ENCODE peak calls at places on chromosomes 3 and 15, in four cellular contexts. C is mucosa of descending colon, H is upper lobe of right lung, T is SK-MEL-5. K is an unnamed sample.

GRCh38 chr15:38547255-38547997 is 17.2 kb downstream of the RASGRP1 start:
- DNase-seq in T (no peak), C (no peak), H (no peak), K (no peak)

GRCh38 chr15:93418566-93418965 is 329.6 kb upstream of the RGMA start:
- DNase-seq in T (no peak), C (no peak), H (no peak), K (no peak)

GRCh38 chr15:58386081-58386480 is 45.7 kb upstream of the LIPC start:
- DNase-seq in C (no peak), T (no peak), H (no peak), K (no peak)

GRCh38 chr3:72154391-72155300 is 369.7 kb upstream of the PROK2 start:
- DNase-seq in T (no peak), C (no peak), H (no peak), K (no peak)

GRCh38 chr3:78427303-78427702 is 1340.5 kb downstream of the ROBO1 start:
- DNase-seq in T (no peak), C (no peak), H (no peak), K (no peak)

GRCh38 chr3:89964347-89964746 is 856.9 kb downstream of the EPHA3 start:
- DNase-seq in C (no peak), T (no peak), H (no peak), K (no peak)

GRCh38 chr15:69141286-69141701 is 19.1 kb upstream of the GLCE start:
- DNase-seq in C (no peak), H (no peak), T (peak), K (no peak)

GRCh38 chr15:80823120-80823519 is 44.0 kb downstream of the CEMIP start:
- DNase-seq in C (no peak), T (no peak), H (no peak), K (no peak)

GRCh38 chr15:72033711-72034110 is 84.2 kb downstream of the MYO9A start:
- DNase-seq in H (no peak), C (no peak), T (no peak), K (no peak)

GRCh38 chr15:38563723-38564519 is 693 bp downstream of the RASGRP1 start:
- DNase-seq in T (peak), H (peak), C (peak), K (peak)

GRCh38 chr3:37556789-37557301 is 304.8 kb upstream of the CTDSPL start:
- DNase-seq in H (no peak), C (no peak), T (no peak), K (no peak)

GRCh38 chr3:29335921-29336320 is 55.0 kb downstream of the RBMS3 start:
- DNase-seq in T (no peak), C (no peak), H (no peak), K (no peak)

GRCh38 chr3:170869645-170870593 is at the start of gene RPL22L1:
- DNase-seq in C (peak), T (peak), H (peak), K (peak)

GRCh38 chr3:107797586-107797985 is 274.8 kb downstream of the BBX start:
- DNase-seq in T (no peak), C (no peak), H (no peak), K (no peak)

GRCh38 chr3:128494152-128494650 is 1.2 kb upstream of the GATA2 start:
- DNase-seq in H (no peak), C (no peak), T (no peak), K (no peak)

GRCh38 chr3:133489466-133490085 is 83.9 kb upstream of the CDV3 start:
- DNase-seq in H (no peak), T (no peak), C (no peak), K (no peak)

GRCh38 chr3:155548194-155548593 is 196.7 kb downstream of the PLCH1 start:
- DNase-seq in T (peak), H (no peak), C (no peak), K (no peak)

GRCh38 chr3:160003520-160004128 is 15.0 kb downstream of the IL12A start:
- DNase-seq in T (peak), H (peak), C (no peak), K (no peak)

GRCh38 chr3:49706456-49707112 is 12.9 kb downstream of the AMIGO3 start:
- DNase-seq in H (no peak), T (no peak), C (peak), K (no peak)

GRCh38 chr15:23538657-23539056 is 26.8 kb upstream of the MKRN3 start:
- DNase-seq in T (no peak), C (no peak), H (no peak), K (no peak)

GRCh38 chr15:81296673-81297072 is 27.3 kb downstream of the STARD5 start:
- DNase-seq in H (peak), T (no peak), C (peak), K (peak)

GRCh38 chr3:17070560-17070959 is 185.8 kb downstream of the PLCL2 start:
- DNase-seq in C (peak), T (no peak), H (no peak), K (no peak)

GRCh38 chr3:105523496-105523895 is 156.8 kb downstream of the ALCAM start:
- DNase-seq in H (no peak), C (no peak), T (no peak), K (no peak)

GRCh38 chr15:73906346-73907017 is 19.8 kb upstream of the LOXL1 start:
- DNase-seq in C (peak), T (no peak), H (no peak), K (no peak)

GRCh38 chr3:141663993-141664392 is 74.1 kb upstream of the RNF7 start:
- DNase-seq in T (no peak), H (peak), C (no peak), K (no peak)

GRCh38 chr3:184360834-184361531 is 422 bp downstream of the CLCN2 start:
- DNase-seq in H (no peak), C (peak), T (no peak), K (no peak)

GRCh38 chr15:59997070-59997701 is 6.9 kb upstream of the FOXB1 start:
- DNase-seq in C (no peak), H (no peak), T (no peak), K (no peak)

GRCh38 chr3:55461896-55462295 is 25.2 kb downstream of the WNT5A start:
- DNase-seq in T (no peak), C (no peak), H (no peak), K (no peak)

GRCh38 chr3:13111874-13112520 is 38.8 kb upstream of the IQSEC1 start:
- DNase-seq in H (peak), C (peak), T (no peak), K (no peak)

GRCh38 chr3:23288286-23288685 is 85.2 kb downstream of the UBE2E2 start:
- DNase-seq in H (no peak), T (no peak), C (no peak), K (no peak)

GRCh38 chr3:14424711-14425573 is 22.5 kb downstream of the SLC6A6 start:
- DNase-seq in H (no peak), T (no peak), C (peak), K (no peak)

GRCh38 chr15:79463043-79463780 is 31.1 kb downstream of the MINAR1 start:
- DNase-seq in T (no peak), H (no peak), C (no peak), K (no peak)

GRCh38 chr3:119643094-119643493 is 17.3 kb downstream of the POPDC2 start:
- DNase-seq in T (peak), H (no peak), C (no peak), K (no peak)

GRCh38 chr3:18891641-18892040 is 256.7 kb upstream of the KCNH8 start:
- DNase-seq in T (no peak), C (no peak), H (no peak), K (no peak)

GRCh38 chr3:37168896-37169295 is 5.5 kb downstream of the LRRFIP2 start:
- DNase-seq in C (no peak), H (no peak), T (no peak), K (no peak)

GRCh38 chr3:39349080-39349479 is 19.6 kb downstream of the CCR8 start:
- DNase-seq in T (no peak), H (no peak), C (no peak), K (no peak)

K was measured in mesenteric fat pad.